ENCODE peak calls at places on chromosomes 4 and X, in nine cellular contexts. G, C, W, I, S, V, M, J and N are unnamed samples.
A peak's percentile ranks its signal among the peaks of the same experiment; 100 is the strongest.

GRCh38 chr4:87228561-87228860 is 8.1 kb upstream of the KLHL8 start:
- DNase-seq in G (no peak), I (no peak), C (no peak), J (no peak), M (no peak), W (peak; percentile 17), S (no peak), V (no peak), N (no peak)

GRCh38 chr4:126404549-126404948 is 1089.8 kb downstream of the FAT4 start:
- DNase-seq in S (no peak), W (no peak), J (no peak), C (no peak), V (no peak), M (no peak), G (no peak), I (no peak), N (no peak)

GRCh38 chr4:38675167-38676121 is 11.4 kb downstream of the KLF3 start:
- DNase-seq in M (peak; percentile 90), G (no peak), C (no peak), I (peak; percentile 60), S (peak; percentile 64), W (peak; percentile 90), J (peak; percentile 67), V (peak; percentile 86), N (peak; percentile 94)

GRCh38 chr4:172989984-172990711 is 178.5 kb upstream of the GALNT7 start:
- DNase-seq in W (no peak), G (no peak), V (no peak), C (no peak), J (no peak), M (no peak), S (no peak), I (no peak), N (no peak)

GRCh38 chr4:184118516-184118915 is 99.2 kb downstream of the ENPP6 start:
- DNase-seq in G (no peak), J (no peak), S (no peak), W (no peak), C (no peak), V (no peak), I (no peak), M (peak; percentile 10), N (peak; percentile 83)

GRCh38 chr4:151242305-151242704 is 34.7 kb upstream of the PRSS48 start:
- DNase-seq in W (no peak), V (no peak), I (no peak), C (no peak), M (no peak), S (no peak), J (no peak), G (no peak), N (peak; percentile 29)

GRCh38 chr4:19327364-19327763 is 924.3 kb upstream of the SLIT2 start:
- DNase-seq in G (no peak), M (no peak), I (no peak), J (no peak), W (no peak), S (no peak), C (no peak), V (no peak), N (no peak)

GRCh38 chr4:128812360-128812958 is 3.0 kb downstream of the JADE1 start:
- DNase-seq in M (peak; percentile 76), I (peak; percentile 19), C (no peak), S (no peak), V (peak; percentile 35), J (no peak), G (no peak), W (no peak), N (no peak)

GRCh38 chr4:168076989-168077725 is 15.2 kb upstream of the ANXA10 start:
- DNase-seq in W (peak; percentile 32), V (peak; percentile 75), C (peak; percentile 16), S (peak; percentile 26), J (peak; percentile 26), M (no peak), G (no peak), I (peak; percentile 88), N (no peak)

GRCh38 chr4:125750827-125751466 is 436.2 kb downstream of the FAT4 start:
- DNase-seq in C (no peak), M (no peak), I (no peak), G (no peak), J (no peak), W (no peak), S (no peak), V (no peak), N (no peak)

GRCh38 chrX:106952089-106952488 is 31.9 kb downstream of the CLDN2 start:
- DNase-seq in C (no peak), W (no peak), S (no peak), J (no peak), G (no peak), V (no peak), I (no peak), M (no peak), N (no peak)

GRCh38 chr4:43550981-43551627 is 658.6 kb downstream of the GRXCR1 start:
- DNase-seq in G (no peak), W (no peak), J (no peak), C (no peak), I (no peak), V (no peak), M (no peak), S (no peak), N (no peak)

GRCh38 chr4:162565730-162566129 is 401.9 kb upstream of the FSTL5 start:
- DNase-seq in I (no peak), S (no peak), G (no peak), W (no peak), M (no peak), V (no peak), J (no peak), C (no peak), N (no peak)

GRCh38 chr4:89469930-89470375 is 162.4 kb upstream of the GPRIN3 start:
- DNase-seq in W (no peak), G (no peak), I (no peak), J (no peak), S (no peak), M (no peak), V (no peak), C (peak; percentile 25), N (no peak)

GRCh38 chrX:29090811-29091210 is 503.6 kb downstream of the IL1RAPL1 start:
- DNase-seq in M (no peak), J (no peak), V (no peak), I (no peak), G (no peak), S (no peak), W (no peak), C (no peak), N (no peak)

GRCh38 chrX:127317159-127317558 is 497.6 kb downstream of the PRR32 start:
- DNase-seq in G (no peak), I (no peak), W (no peak), C (no peak), V (no peak), J (no peak), S (no peak), M (no peak), N (no peak)

GRCh38 chr4:158540125-158540907 is 18.6 kb downstream of the RXFP1 start:
- DNase-seq in I (no peak), M (no peak), S (no peak), V (no peak), W (no peak), C (no peak), G (no peak), J (no peak), N (no peak)

GRCh38 chr4:158541506-158541905 is 19.8 kb downstream of the RXFP1 start:
- DNase-seq in W (no peak), S (no peak), I (no peak), C (no peak), G (no peak), V (no peak), J (no peak), M (no peak), N (no peak)

GRCh38 chr4:158538176-158538575 is 16.5 kb downstream of the RXFP1 start:
- DNase-seq in W (no peak), I (no peak), S (no peak), M (no peak), C (no peak), J (no peak), V (no peak), G (no peak), N (no peak)

GRCh38 chr4:158536833-158537232 is 15.2 kb downstream of the RXFP1 start:
- DNase-seq in I (no peak), W (no peak), M (no peak), V (no peak), G (no peak), C (no peak), S (no peak), J (no peak), N (no peak)

DNA sequence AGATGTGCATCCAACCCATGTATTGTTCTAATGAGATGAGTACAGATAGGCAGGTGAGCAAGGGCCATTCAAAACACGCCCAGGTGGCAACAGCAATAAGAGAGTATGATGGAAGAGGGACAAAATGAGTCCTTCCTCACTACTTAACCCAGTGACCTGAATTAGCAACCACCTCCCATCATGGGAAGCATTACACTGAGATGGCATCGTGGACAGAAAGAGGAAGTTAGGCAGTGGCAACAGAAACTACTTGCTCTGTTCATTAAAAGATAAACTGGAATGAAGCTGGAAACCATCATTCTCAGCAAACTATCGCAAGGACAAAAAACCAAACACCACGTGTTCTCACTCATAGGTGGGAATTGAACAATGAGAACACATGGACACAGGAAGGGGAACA is 17.2 kb downstream of the RXFP1 start:
- DNase-seq in J (no peak), C (no peak), G (no peak), V (no peak), W (no peak), I (no peak), M (no peak), S (no peak), N (no peak)
- TF ChIP-seq POLR2A in J (no peak), C (no peak), G (no peak), V (no peak), W (no peak), I (no peak), M (no peak), S (no peak), N (no peak)

GRCh38 chrX:54067741-54068140 is 23.5 kb upstream of the PHF8 start:
- DNase-seq in V (no peak), W (no peak), I (no peak), G (no peak), S (no peak), J (no peak), M (no peak), C (no peak), N (no peak)
- TF ChIP-seq POLR2AphosphoS5 in V (no peak), W (no peak), I (no peak), G (no peak), S (no peak), J (no peak), M (no peak), C (no peak), N (no peak)

DNA sequence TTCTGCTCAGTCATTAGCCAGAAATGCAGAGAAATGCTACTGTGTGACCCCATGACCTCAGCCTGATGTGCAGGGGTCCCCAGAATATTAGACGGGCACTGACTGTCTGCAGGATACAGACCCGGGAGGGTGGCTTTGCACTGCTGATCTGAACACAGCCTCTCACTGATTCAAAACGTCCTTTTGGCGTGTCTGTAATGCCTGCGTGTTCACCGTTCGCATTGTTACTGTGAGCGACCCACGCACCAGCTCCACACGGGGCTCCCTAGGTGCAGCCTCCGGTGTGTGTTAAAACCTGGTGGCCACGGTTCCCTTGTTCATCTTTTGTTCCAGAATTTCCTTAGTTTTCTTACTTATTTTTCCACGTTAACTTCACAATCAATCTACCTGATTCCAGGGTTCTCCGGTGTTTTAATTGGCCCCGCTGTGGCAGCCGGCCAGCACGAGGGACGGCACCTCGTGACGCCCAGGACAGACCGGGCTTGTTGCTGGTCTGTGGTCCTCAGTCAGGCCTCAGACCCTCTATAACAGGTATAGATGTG is 32.0 kb upstream of the SPON2 start:
- DNase-seq in G (peak; percentile 58), J (no peak), M (no peak), S (peak; percentile 15), W (peak; percentile 31), I (no peak), V (peak; percentile 20), C (no peak), N (no peak)
- H3K4me1 ChIP-seq in G (peaks cover 94% of the 10 kb centered on the region), J (peaks cover 20% of the 10 kb centered on the region), M (peaks cover 48% of the 10 kb centered on the region), S (peaks cover 6% of the 10 kb centered on the region), W (peaks cover 92% of the 10 kb centered on the region), I (no peaks in the 10 kb centered on the region), V (peaks cover 95% of the 10 kb centered on the region), C (peaks cover 38% of the 10 kb centered on the region), N (peaks cover 72% of the 10 kb centered on the region)

GRCh38 chrX:105658136-105658535 is 164.2 kb upstream of the NRK start:
- DNase-seq in V (no peak), G (no peak), W (no peak), J (no peak), M (no peak), I (no peak), C (no peak), S (no peak), N (no peak)
- TF ChIP-seq POLR2A in V (no peak), G (no peak), W (no peak), J (no peak), M (no peak), I (no peak), C (no peak), S (no peak), N (no peak)